ENCODE peak calls at places on chromosomes 7 and 10, in seven cellular contexts. J, R, A, T, P, Z and S are unnamed samples.
A peak's percentile ranks its signal among the peaks of the same experiment; 100 is the strongest.

GRCh38 chr10:99487125-99487524 is 45.6 kb upstream of the NKX2-3 start:
- DNase-seq in P (no peak), R (no peak), Z (no peak), A (no peak), T (no peak), J (no peak), S (no peak)

GRCh38 chr10:6787684-6788083 is 207.6 kb upstream of the PRKCQ start:
- DNase-seq in R (no peak), P (no peak), J (no peak), T (no peak), A (no peak), Z (no peak), S (no peak)

GRCh38 chr10:133308431-133309110 is at the start of the genes TUBGCP2 and ZNF511:
- DNase-seq in A (no peak), Z (peak; percentile 94), P (peak; percentile 83), R (peak; percentile 84), J (peak; percentile 89), T (peak; percentile 53), S (peak; percentile 93)

GRCh38 chr10:45001382-45002148 is 842 bp downstream of the ZNF22 start:
- DNase-seq in T (peak; percentile 65), Z (peak; percentile 63), R (peak; percentile 89), P (peak; percentile 88), J (peak; percentile 86), A (no peak), S (peak; percentile 77)

GRCh38 chr10:9379183-9379582 is 1324.7 kb downstream of the GATA3 start:
- DNase-seq in T (no peak), J (no peak), R (no peak), A (no peak), P (no peak), Z (no peak), S (no peak)

GRCh38 chr10:117656385-117657367 is 114.1 kb downstream of the EMX2 start:
- DNase-seq in P (no peak), A (no peak), R (no peak), Z (no peak), T (no peak), J (no peak), S (no peak)

GRCh38 chr7:92259610-92260247 is 14.0 kb downstream of the ANKIB1 start:
- DNase-seq in Z (no peak), T (no peak), A (peak; percentile 21), P (no peak), J (no peak), R (no peak), S (no peak)

GRCh38 chr7:50069613-50070012 is 23.4 kb downstream of the ZPBP start:
- DNase-seq in J (no peak), Z (no peak), R (peak; percentile 48), P (no peak), A (no peak), T (peak; percentile 12), S (no peak)

GRCh38 chr10:91313761-91314520 is 93.5 kb downstream of the PCGF5 start:
- DNase-seq in T (no peak), R (no peak), J (no peak), Z (no peak), A (no peak), P (no peak), S (no peak)

GRCh38 chr7:157800281-157800680 is 463.5 kb downstream of the DNAJB6 start:
- DNase-seq in J (no peak), T (no peak), A (no peak), Z (no peak), R (no peak), P (no peak), S (no peak)

GRCh38 chr7:46123-46829 is 146.1 kb upstream of the FAM20C start:
- DNase-seq in Z (peak; percentile 14), J (no peak), A (no peak), T (no peak), R (peak; percentile 1), P (no peak), S (no peak)

GRCh38 chr7:121153995-121154394 is 165.5 kb downstream of the CPED1 start:
- DNase-seq in A (no peak), R (no peak), J (no peak), Z (no peak), P (no peak), T (no peak), S (no peak)

GRCh38 chr7:27167916-27168264 is 2.6 kb upstream of the HOXA9 start:
- DNase-seq in R (no peak), J (no peak), T (no peak), A (no peak), P (peak; percentile 17), Z (no peak), S (no peak)

GRCh38 chr7:140876519-140877248 is 48.0 kb downstream of the BRAF start:
- DNase-seq in T (no peak), R (no peak), J (no peak), A (no peak), Z (no peak), P (no peak), S (no peak)

GRCh38 chr7:73908123-73908611 is 47.2 kb downstream of the TMEM270 start:
- DNase-seq in A (no peak), P (no peak), T (no peak), Z (peak; percentile 22), J (peak; percentile 14), R (no peak), S (no peak)

GRCh38 chr10:84138478-84139125 is 707 bp upstream of the GHITM start:
- DNase-seq in Z (peak; percentile 51), P (peak; percentile 18), J (peak; percentile 48), T (no peak), R (peak; percentile 7), A (no peak), S (no peak)

GRCh38 chr7:99997545-99998137 is 17.8 kb upstream of the ZKSCAN1 start:
- DNase-seq in R (peak; percentile 67), J (peak; percentile 79), Z (peak; percentile 67), A (no peak), T (no peak), P (peak; percentile 25), S (peak; percentile 59)

GRCh38 chr7:26555971-26556830 is 264.5 kb downstream of the SNX10 start:
- DNase-seq in A (no peak), R (no peak), J (no peak), P (no peak), Z (no peak), T (no peak), S (no peak)

GRCh38 chr7:131642429-131642828 is 86.0 kb upstream of the PODXL start:
- DNase-seq in R (no peak), A (no peak), P (no peak), T (no peak), J (no peak), Z (no peak), S (no peak)

GRCh38 chr7:95433952-95434351 is 876 bp downstream of the PON2 start:
- DNase-seq in Z (no peak), A (no peak), T (no peak), P (no peak), R (no peak), J (no peak), S (no peak)

GRCh38 chr7:95436407-95436806 is 1.6 kb upstream of the PON2 start:
- DNase-seq in T (no peak), P (no peak), R (no peak), J (no peak), A (no peak), Z (no peak), S (no peak)

GRCh38 chr7:95435422-95435780 is 573 bp upstream of the PON2 start:
- DNase-seq in J (no peak), T (no peak), Z (peak; percentile 50), A (no peak), R (no peak), P (peak; percentile 14), S (no peak)

GRCh38 chr7:95433129-95433528 is 1.7 kb downstream of the PON2 start:
- DNase-seq in J (no peak), R (no peak), T (no peak), P (no peak), Z (no peak), A (no peak), S (no peak)

GRCh38 chr7:95434501-95435421 is at the start of gene PON2:
- DNase-seq in P (peak; percentile 68), J (peak; percentile 81), A (peak; percentile 57), Z (peak; percentile 89), R (peak; percentile 80), T (peak; percentile 83), S (peak; percentile 82)
- TF ChIP-seq POLR2A in P (peak; percentile 44), J (no peak), A (peak; percentile 90), Z (peak; percentile 21), R (peak; percentile 73), T (peak; percentile 93), S (peak; percentile 85)

GRCh38 chr7:107068156-107068555 is 23.7 kb downstream of the PRKAR2B start:
- DNase-seq in J (no peak), T (no peak), A (no peak), Z (no peak), P (no peak), R (no peak), S (no peak)
- TF ChIP-seq POLR2A in J (no peak), T (no peak), A (no peak), Z (no peak), P (no peak), R (no peak), S (no peak)

DNA sequence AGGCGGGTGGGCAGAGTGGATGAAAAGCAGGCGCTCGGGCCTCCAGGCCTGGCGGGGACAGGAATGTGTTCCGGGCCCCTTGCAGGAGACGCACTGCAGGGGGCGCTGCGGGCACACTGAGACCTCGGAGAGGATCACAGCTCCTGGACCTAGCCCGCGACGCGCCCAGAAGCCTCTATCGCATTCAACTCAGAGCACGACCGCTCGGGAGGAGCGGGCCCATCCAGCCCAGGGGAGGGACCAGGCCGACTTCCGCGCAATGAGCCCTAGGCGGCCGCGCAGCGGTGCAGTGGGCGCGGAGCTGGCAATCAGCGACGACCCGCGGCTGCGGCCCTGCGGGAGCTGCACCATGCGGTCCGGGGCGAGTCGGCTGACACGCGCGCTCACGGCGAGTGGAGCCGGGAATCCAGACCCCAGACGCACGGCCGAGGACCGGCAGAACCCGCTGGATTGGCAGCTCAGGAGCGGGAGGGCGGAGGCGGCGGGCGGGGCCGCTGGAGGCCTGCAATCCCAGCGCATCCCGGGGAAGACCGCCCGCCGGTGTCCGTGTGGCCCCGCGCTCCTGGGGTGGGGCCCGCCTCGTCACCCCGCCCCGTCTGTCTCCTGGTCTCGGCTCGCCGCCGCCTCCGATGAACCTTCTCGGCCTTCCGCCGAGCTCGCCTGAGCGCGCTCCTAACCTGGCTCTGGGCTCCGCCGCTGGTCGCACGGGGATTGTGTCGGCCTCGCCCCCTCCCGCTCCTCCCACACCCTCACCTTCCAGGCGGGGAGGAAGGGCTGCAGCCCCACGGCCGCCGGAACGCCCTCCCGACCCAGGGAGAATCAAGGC is 33.5 kb upstream of the GRID1 start:
- DNase-seq in A (peak; percentile 91), R (peak; percentile 97), T (peak; percentile 98), P (peak; percentile 83), J (peak; percentile 97), Z (peak; percentile 93), S (peak; percentile 92)
- TF ChIP-seq POLR2A in A (peak; percentile 46), R (peak; percentile 81), T (peak; percentile 53), P (no peak), J (no peak), Z (no peak), S (no peak)

DNA sequence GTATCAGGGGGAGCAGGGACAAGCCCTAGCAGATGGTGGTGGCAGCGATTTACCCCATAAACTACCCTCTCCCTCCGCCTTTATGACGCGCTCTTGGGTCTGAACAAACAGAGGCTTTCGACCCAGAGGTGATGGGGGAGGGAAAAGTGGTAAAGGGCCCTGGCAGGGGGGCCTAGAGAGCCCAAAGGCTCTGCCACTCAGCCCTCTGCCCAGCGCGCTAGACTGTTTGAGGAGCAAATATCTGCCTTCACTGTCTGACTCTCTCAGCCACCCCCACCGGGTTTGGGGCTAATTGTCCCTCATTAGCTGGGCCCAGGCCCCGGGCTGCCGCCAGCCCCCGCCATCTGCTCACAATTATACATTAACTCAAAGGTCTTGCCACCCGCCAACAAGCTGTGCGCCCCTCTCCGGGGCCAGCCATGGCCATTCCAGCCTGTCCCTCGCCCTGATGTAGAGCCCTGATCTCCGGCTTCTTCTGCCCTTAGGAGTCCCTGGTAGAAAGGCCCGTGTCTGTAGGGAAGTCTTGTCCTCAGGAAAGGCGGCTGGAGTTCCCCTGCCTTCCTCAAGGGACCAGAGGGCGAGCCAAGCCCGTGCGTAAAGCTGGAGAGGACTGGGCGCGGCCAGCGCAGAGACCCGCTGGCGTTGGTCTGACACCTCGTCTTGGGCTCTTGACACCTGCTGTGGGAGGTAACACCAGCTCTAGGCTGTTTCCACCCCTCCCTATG is 1.9 kb upstream of the PAX4 start:
- DNase-seq in P (no peak), J (no peak), Z (no peak), T (no peak), R (no peak), A (no peak), S (no peak)
- TF ChIP-seq POLR2A in P (no peak), J (no peak), Z (no peak), T (no peak), R (no peak), A (no peak), S (no peak)